ENCODE peak calls at places on chromosomes 2 and 18, in seven cellular contexts. N, P, U, W, G, M and I are unnamed samples.

GRCh38 chr2:147782521-147782920 is 62.3 kb upstream of the ACVR2A start:
- DNase-seq in N (no peak), P (no peak), U (peak; percentile 22), W (no peak), G (no peak), M (no peak), I (peak; percentile 7)

GRCh38 chr2:27262379-27263286 is at the start of gene SLC30A3:
- DNase-seq in N (no peak), P (peak; percentile 35), U (peak; percentile 89), W (no peak), G (peak; percentile 44), M (peak; percentile 11), I (peak; percentile 26)

GRCh38 chr18:9808530-9809241 is 77.1 kb upstream of the TXNDC2 start:
- DNase-seq in N (no peak), P (no peak), U (no peak), W (no peak), G (no peak), M (peak; percentile 77), I (peak; percentile 66)

GRCh38 chr2:219433666-219434467 is 776 bp upstream of the SPEG start:
- DNase-seq in N (no peak), P (no peak), U (no peak), W (no peak), G (peak; percentile 43), M (no peak), I (no peak)

GRCh38 chr2:72138011-72138881 is 9.4 kb downstream of the CYP26B1 start:
- DNase-seq in N (no peak), P (peak; percentile 23), U (no peak), W (no peak), G (no peak), M (no peak), I (no peak)

GRCh38 chr18:13688191-13689136 is 37.9 kb downstream of the FAM210A start:
- DNase-seq in N (no peak), P (no peak), U (no peak), W (no peak), G (no peak), M (no peak), I (no peak)

GRCh38 chr2:171334171-171334570 is 99.6 kb downstream of the METTL8 start:
- DNase-seq in N (no peak), P (no peak), U (no peak), W (no peak), G (no peak), M (no peak), I (no peak)

GRCh38 chr2:236675526-236675925 is 105.9 kb downstream of the ACKR3 start:
- DNase-seq in N (no peak), P (no peak), U (no peak), W (no peak), G (no peak), M (no peak), I (no peak)

GRCh38 chr18:54805571-54806334 is 22.5 kb upstream of the RAB27B start:
- DNase-seq in N (peak; percentile 52), P (no peak), U (peak; percentile 17), W (no peak), G (no peak), M (no peak), I (no peak)

GRCh38 chr18:13218376-13219011 is at the start of gene LDLRAD4:
- DNase-seq in N (no peak), P (no peak), U (no peak), W (no peak), G (peak; percentile 3), M (peak; percentile 71), I (peak; percentile 65)

GRCh38 chr2:127511090-127511489 is 15.2 kb downstream of the IWS1 start:
- DNase-seq in N (no peak), P (no peak), U (no peak), W (no peak), G (no peak), M (no peak), I (no peak)

GRCh38 chr2:169036717-169037450 is 5.8 kb upstream of the ABCB11 start:
- DNase-seq in N (no peak), P (no peak), U (no peak), W (no peak), G (no peak), M (no peak), I (no peak)

GRCh38 chr2:10007921-10008808 is 35.2 kb upstream of the KLF11 start:
- DNase-seq in N (no peak), P (no peak), U (peak; percentile 26), W (no peak), G (no peak), M (no peak), I (no peak)

GRCh38 chr2:26119521-26119920 is 53.4 kb upstream of the GAREM2 start:
- DNase-seq in N (no peak), P (no peak), U (no peak), W (no peak), G (no peak), M (no peak), I (no peak)

GRCh38 chr2:174344716-174345472 is 10.1 kb downstream of the SP9 start:
- DNase-seq in N (no peak), P (no peak), U (no peak), W (peak; percentile 21), G (peak; percentile 81), M (no peak), I (no peak)

GRCh38 chr2:177689623-177690022 is 297.1 kb downstream of the AGPS start:
- DNase-seq in N (no peak), P (no peak), U (no peak), W (no peak), G (no peak), M (no peak), I (no peak)

GRCh38 chr2:38997784-38998183 is 108.1 kb downstream of the ARHGEF33 start:
- DNase-seq in N (peak; percentile 82), P (no peak), U (peak; percentile 54), W (peak; percentile 80), G (no peak), M (no peak), I (no peak)

GRCh38 chr2:75053484-75054112 is 95.2 kb downstream of the POLE4 start:
- DNase-seq in N (no peak), P (no peak), U (peak; percentile 11), W (no peak), G (peak; percentile 32), M (no peak), I (no peak)

GRCh38 chr2:105744909-105745853 is at the start of gene NCK2:
- DNase-seq in N (no peak), P (no peak), U (peak; percentile 65), W (no peak), G (no peak), M (peak; percentile 32), I (no peak)

GRCh38 chr2:181371782-181372292 is 85.3 kb upstream of the ITGA4 start:
- DNase-seq in N (peak; percentile 24), P (no peak), U (peak; percentile 30), W (no peak), G (no peak), M (no peak), I (no peak)

GRCh38 chr2:79511320-79511951 is 1.4 kb upstream of the CTNNA2 start:
- DNase-seq in N (no peak), P (no peak), U (no peak), W (peak; percentile 2), G (no peak), M (peak; percentile 24), I (peak; percentile 56)

GRCh38 chr2:171563301-171563700 is 41.0 kb downstream of the CYBRD1 start:
- DNase-seq in N (no peak), P (no peak), U (no peak), W (no peak), G (no peak), M (no peak), I (no peak)

GRCh38 chr18:9495465-9495864 is 20.2 kb downstream of the RALBP1 start:
- DNase-seq in N (no peak), P (no peak), U (no peak), W (no peak), G (no peak), M (no peak), I (no peak)

GRCh38 chr2:43265006-43265770 is 38.8 kb upstream of the ZFP36L2 start:
- DNase-seq in N (no peak), P (no peak), U (no peak), W (no peak), G (no peak), M (no peak), I (no peak)

GRCh38 chr2:219559156-219559915 is 12.0 kb downstream of the OBSL1 start:
- DNase-seq in N (no peak), P (no peak), U (no peak), W (no peak), G (no peak), M (no peak), I (no peak)

GRCh38 chr2:33068261-33068660 is 121.5 kb downstream of the LTBP1 start:
- DNase-seq in N (no peak), P (no peak), U (no peak), W (no peak), G (peak; percentile 18), M (no peak), I (no peak)

GRCh38 chr18:9380571-9381390 is 46.2 kb downstream of the TWSG1 start:
- DNase-seq in N (no peak), P (no peak), U (no peak), W (peak; percentile 55), G (peak; percentile 90), M (peak; percentile 7), I (peak; percentile 30)

GRCh38 chr2:31888550-31888949 is 122.3 kb downstream of the MEMO1 start:
- DNase-seq in N (no peak), P (no peak), U (no peak), W (no peak), G (no peak), M (no peak), I (no peak)

GRCh38 chr2:179233626-179234430 is 30.8 kb downstream of the SESTD1 start:
- DNase-seq in N (no peak), P (no peak), U (no peak), W (no peak), G (no peak), M (no peak), I (no peak)